ENCODE peak calls at places on chromosome 20, in six cellular contexts. One of them, this sample, is unnamed.

GRCh38 chr20:19723834-19724430 is 34.1 kb upstream of the RIN2 start:
- DNase-seq in cardiac fibroblast: no peak
- DNase-seq in activated B cell treated with CpG ODN at 0.5 μM for 24 hours: no peak
- DNase-seq in K562: no peak
- DNase-seq in CD4-positive, alpha-beta T cell: no peak
- DNase-seq in ovary: no peak
- DNase-seq in this sample: no peak

GRCh38 chr20:10647471-10647870 is 26.3 kb downstream of the JAG1 start:
- DNase-seq in K562: peak; percentile 13
- DNase-seq in CD4-positive, alpha-beta T cell: no peak
- DNase-seq in activated B cell treated with CpG ODN at 0.5 μM for 24 hours: no peak
- DNase-seq in ovary: no peak
- DNase-seq in cardiac fibroblast: no peak
- DNase-seq in this sample: no peak

GRCh38 chr20:50519036-50519780 is 9.0 kb downstream of the PTPN1 start:
- DNase-seq in K562: no peak
- DNase-seq in CD4-positive, alpha-beta T cell: no peak
- DNase-seq in activated B cell treated with CpG ODN at 0.5 μM for 24 hours: no peak
- DNase-seq in ovary: no peak
- DNase-seq in cardiac fibroblast: no peak
- DNase-seq in this sample: no peak

GRCh38 chr20:21173496-21174025 is 47.7 kb downstream of the KIZ start:
- DNase-seq in ovary: no peak
- DNase-seq in K562: no peak
- DNase-seq in CD4-positive, alpha-beta T cell: no peak
- DNase-seq in cardiac fibroblast: peak; percentile 28
- DNase-seq in activated B cell treated with CpG ODN at 0.5 μM for 24 hours: no peak
- DNase-seq in this sample: no peak

GRCh38 chr20:50207026-50207425 is 16.4 kb downstream of the CEBPB start:
- DNase-seq in activated B cell treated with CpG ODN at 0.5 μM for 24 hours: no peak
- DNase-seq in CD4-positive, alpha-beta T cell: no peak
- DNase-seq in cardiac fibroblast: no peak
- DNase-seq in ovary: no peak
- DNase-seq in K562: no peak
- DNase-seq in this sample: no peak

GRCh38 chr20:50870572-50871161 is 60.6 kb downstream of the ADNP start:
- DNase-seq in K562: no peak
- DNase-seq in activated B cell treated with CpG ODN at 0.5 μM for 24 hours: no peak
- DNase-seq in cardiac fibroblast: no peak
- DNase-seq in CD4-positive, alpha-beta T cell: no peak
- DNase-seq in ovary: peak; percentile 61
- DNase-seq in this sample: no peak

GRCh38 chr20:34111057-34111711 is 859 bp downstream of the EIF2S2 start:
- DNase-seq in activated B cell treated with CpG ODN at 0.5 μM for 24 hours: no peak
- DNase-seq in ovary: no peak
- DNase-seq in K562: no peak
- DNase-seq in CD4-positive, alpha-beta T cell: no peak
- DNase-seq in cardiac fibroblast: peak; percentile 80
- DNase-seq in this sample: no peak

GRCh38 chr20:49627329-49627761 is 59.4 kb upstream of the PTGIS start:
- DNase-seq in activated B cell treated with CpG ODN at 0.5 μM for 24 hours: no peak
- DNase-seq in CD4-positive, alpha-beta T cell: no peak
- DNase-seq in cardiac fibroblast: no peak
- DNase-seq in ovary: no peak
- DNase-seq in K562: no peak
- DNase-seq in this sample: no peak

GRCh38 chr20:10790013-10790412 is 116.2 kb upstream of the JAG1 start:
- DNase-seq in CD4-positive, alpha-beta T cell: no peak
- DNase-seq in activated B cell treated with CpG ODN at 0.5 μM for 24 hours: no peak
- DNase-seq in K562: no peak
- DNase-seq in ovary: no peak
- DNase-seq in cardiac fibroblast: no peak
- DNase-seq in this sample: no peak

GRCh38 chr20:40683894-40684268 is 5.2 kb downstream of the MAFB start:
- DNase-seq in activated B cell treated with CpG ODN at 0.5 μM for 24 hours: no peak
- DNase-seq in K562: no peak
- DNase-seq in ovary: no peak
- DNase-seq in cardiac fibroblast: no peak
- DNase-seq in CD4-positive, alpha-beta T cell: no peak
- DNase-seq in this sample: no peak

GRCh38 chr20:25065625-25066338 is 7.8 kb upstream of the ACSS1 start:
- DNase-seq in CD4-positive, alpha-beta T cell: peak; percentile 61
- DNase-seq in cardiac fibroblast: peak; percentile 74
- DNase-seq in K562: peak; percentile 39
- DNase-seq in activated B cell treated with CpG ODN at 0.5 μM for 24 hours: peak; percentile 48
- DNase-seq in ovary: peak; percentile 63
- DNase-seq in this sample: no peak

GRCh38 chr20:7094438-7094997 is 327.0 kb downstream of the BMP2 start:
- DNase-seq in ovary: no peak
- DNase-seq in cardiac fibroblast: peak; percentile 46
- DNase-seq in activated B cell treated with CpG ODN at 0.5 μM for 24 hours: no peak
- DNase-seq in CD4-positive, alpha-beta T cell: no peak
- DNase-seq in K562: peak; percentile 29
- DNase-seq in this sample: no peak

GRCh38 chr20:3691897-3692296 is 10.1 kb upstream of the ADAM33 start:
- DNase-seq in K562: no peak
- DNase-seq in CD4-positive, alpha-beta T cell: no peak
- DNase-seq in ovary: no peak
- DNase-seq in cardiac fibroblast: no peak
- DNase-seq in activated B cell treated with CpG ODN at 0.5 μM for 24 hours: no peak
- DNase-seq in this sample: no peak

GRCh38 chr20:32652739-32653526 is 20.8 kb downstream of the C20orf203 start:
- DNase-seq in cardiac fibroblast: peak; percentile 84
- DNase-seq in K562: peak; percentile 87
- DNase-seq in ovary: peak; percentile 85
- DNase-seq in activated B cell treated with CpG ODN at 0.5 μM for 24 hours: peak; percentile 79
- DNase-seq in CD4-positive, alpha-beta T cell: peak; percentile 90
- DNase-seq in this sample: peak; percentile 63
- TF ChIP-seq CTCF in cardiac fibroblast: peak; percentile 91
- TF ChIP-seq CTCF in K562: peak; percentile 98
- TF ChIP-seq CTCF in ovary: peak; percentile 83
- TF ChIP-seq CTCF in activated B cell treated with CpG ODN at 0.5 μM for 24 hours: peak; percentile 74
- TF ChIP-seq CTCF in CD4-positive, alpha-beta T cell: peak; percentile 93
- TF ChIP-seq CTCF in this sample: peak; percentile 93

GRCh38 chr20:57329608-57330221 is at the start of gene SPO11:
- DNase-seq in ovary: no peak
- DNase-seq in CD4-positive, alpha-beta T cell: no peak
- DNase-seq in K562: peak; percentile 69
- DNase-seq in activated B cell treated with CpG ODN at 0.5 μM for 24 hours: no peak
- DNase-seq in cardiac fibroblast: no peak
- DNase-seq in this sample: no peak
- TF ChIP-seq CTCF in ovary: no peak
- TF ChIP-seq CTCF in CD4-positive, alpha-beta T cell: no peak
- TF ChIP-seq CTCF in K562: peak; percentile 51
- TF ChIP-seq CTCF in activated B cell treated with CpG ODN at 0.5 μM for 24 hours: no peak
- TF ChIP-seq CTCF in cardiac fibroblast: no peak
- TF ChIP-seq CTCF in this sample: peak; percentile 1

GRCh38 chr20:59284470-59284869 is 15.9 kb upstream of the EDN3 start:
- DNase-seq in ovary: no peak
- DNase-seq in cardiac fibroblast: no peak
- DNase-seq in K562: no peak
- DNase-seq in activated B cell treated with CpG ODN at 0.5 μM for 24 hours: no peak
- DNase-seq in CD4-positive, alpha-beta T cell: no peak
- DNase-seq in this sample: no peak
- TF ChIP-seq CTCF in ovary: no peak
- TF ChIP-seq CTCF in cardiac fibroblast: no peak
- TF ChIP-seq CTCF in K562: no peak
- TF ChIP-seq CTCF in activated B cell treated with CpG ODN at 0.5 μM for 24 hours: no peak
- TF ChIP-seq CTCF in CD4-positive, alpha-beta T cell: no peak
- TF ChIP-seq CTCF in this sample: no peak

GRCh38 chr20:2524435-2525272 is 11.7 kb upstream of the TMC2 start:
- DNase-seq in activated B cell treated with CpG ODN at 0.5 μM for 24 hours: peak; percentile 91
- DNase-seq in cardiac fibroblast: peak; percentile 81
- DNase-seq in CD4-positive, alpha-beta T cell: peak; percentile 92
- DNase-seq in ovary: peak; percentile 93
- DNase-seq in K562: peak; percentile 85
- DNase-seq in this sample: peak; percentile 39
- TF ChIP-seq CTCF in activated B cell treated with CpG ODN at 0.5 μM for 24 hours: peak; percentile 81
- TF ChIP-seq CTCF in cardiac fibroblast: peak; percentile 95
- TF ChIP-seq CTCF in CD4-positive, alpha-beta T cell: peak; percentile 98
- TF ChIP-seq CTCF in ovary: peak; percentile 98
- TF ChIP-seq CTCF in K562: peak; percentile 76
- TF ChIP-seq CTCF in this sample: peak; percentile 76

GRCh38 chr20:38126146-38126912 is 38.7 kb downstream of the TGM2 start:
- DNase-seq in ovary: peak; percentile 50
- DNase-seq in activated B cell treated with CpG ODN at 0.5 μM for 24 hours: no peak
- DNase-seq in K562: no peak
- DNase-seq in cardiac fibroblast: peak; percentile 31
- DNase-seq in CD4-positive, alpha-beta T cell: no peak
- DNase-seq in this sample: no peak

GRCh38 chr20:38123021-38123587 is 42.0 kb downstream of the TGM2 start:
- DNase-seq in activated B cell treated with CpG ODN at 0.5 μM for 24 hours: no peak
- DNase-seq in K562: peak; percentile 44
- DNase-seq in cardiac fibroblast: peak; percentile 54
- DNase-seq in CD4-positive, alpha-beta T cell: no peak
- DNase-seq in ovary: peak; percentile 26
- DNase-seq in this sample: no peak

GRCh38 chr20:38127011-38127621 is 38.0 kb downstream of the TGM2 start:
- DNase-seq in K562: peak; percentile 46
- DNase-seq in ovary: peak; percentile 30
- DNase-seq in activated B cell treated with CpG ODN at 0.5 μM for 24 hours: no peak
- DNase-seq in CD4-positive, alpha-beta T cell: no peak
- DNase-seq in cardiac fibroblast: peak; percentile 63
- DNase-seq in this sample: no peak

GRCh38 chr20:38127920-38128528 is 37.0 kb downstream of the TGM2 start:
- DNase-seq in K562: no peak
- DNase-seq in ovary: peak; percentile 9
- DNase-seq in cardiac fibroblast: no peak
- DNase-seq in activated B cell treated with CpG ODN at 0.5 μM for 24 hours: no peak
- DNase-seq in CD4-positive, alpha-beta T cell: no peak
- DNase-seq in this sample: no peak

GRCh38 chr20:38125157-38126056 is 39.7 kb downstream of the TGM2 start:
- DNase-seq in CD4-positive, alpha-beta T cell: no peak
- DNase-seq in cardiac fibroblast: peak; percentile 84
- DNase-seq in activated B cell treated with CpG ODN at 0.5 μM for 24 hours: peak; percentile 6
- DNase-seq in K562: no peak
- DNase-seq in ovary: peak; percentile 84
- DNase-seq in this sample: no peak
- TF ChIP-seq CTCF in CD4-positive, alpha-beta T cell: no peak
- TF ChIP-seq CTCF in cardiac fibroblast: peak; percentile 16
- TF ChIP-seq CTCF in activated B cell treated with CpG ODN at 0.5 μM for 24 hours: no peak
- TF ChIP-seq CTCF in K562: no peak
- TF ChIP-seq CTCF in ovary: no peak
- TF ChIP-seq CTCF in this sample: no peak

GRCh38 chr20:11970243-11970836 is 52.6 kb downstream of the BTBD3 start:
- DNase-seq in K562: no peak
- DNase-seq in ovary: no peak
- DNase-seq in cardiac fibroblast: no peak
- DNase-seq in activated B cell treated with CpG ODN at 0.5 μM for 24 hours: no peak
- DNase-seq in CD4-positive, alpha-beta T cell: no peak
- DNase-seq in this sample: no peak

GRCh38 chr20:11965602-11966001 is 47.9 kb downstream of the BTBD3 start:
- DNase-seq in CD4-positive, alpha-beta T cell: no peak
- DNase-seq in ovary: no peak
- DNase-seq in K562: no peak
- DNase-seq in activated B cell treated with CpG ODN at 0.5 μM for 24 hours: no peak
- DNase-seq in cardiac fibroblast: no peak
- DNase-seq in this sample: no peak
- TF ChIP-seq CTCF in CD4-positive, alpha-beta T cell: no peak
- TF ChIP-seq CTCF in ovary: no peak
- TF ChIP-seq CTCF in K562: no peak
- TF ChIP-seq CTCF in activated B cell treated with CpG ODN at 0.5 μM for 24 hours: no peak
- TF ChIP-seq CTCF in cardiac fibroblast: peak; percentile 3
- TF ChIP-seq CTCF in this sample: no peak

GRCh38 chr20:23043376-23043775 is 6.1 kb downstream of the THBD start:
- DNase-seq in cardiac fibroblast: no peak
- DNase-seq in CD4-positive, alpha-beta T cell: no peak
- DNase-seq in activated B cell treated with CpG ODN at 0.5 μM for 24 hours: no peak
- DNase-seq in ovary: no peak
- DNase-seq in K562: no peak
- DNase-seq in this sample: no peak
- TF ChIP-seq CTCF in cardiac fibroblast: no peak
- TF ChIP-seq CTCF in CD4-positive, alpha-beta T cell: no peak
- TF ChIP-seq CTCF in activated B cell treated with CpG ODN at 0.5 μM for 24 hours: no peak
- TF ChIP-seq CTCF in ovary: no peak
- TF ChIP-seq CTCF in K562: no peak
- TF ChIP-seq CTCF in this sample: no peak

GRCh38 chr20:60037120-60037499 is 78.9 kb downstream of the CDH26 start:
- DNase-seq in cardiac fibroblast: peak; percentile 14
- DNase-seq in CD4-positive, alpha-beta T cell: no peak
- DNase-seq in K562: no peak
- DNase-seq in ovary: no peak
- DNase-seq in activated B cell treated with CpG ODN at 0.5 μM for 24 hours: no peak
- DNase-seq in this sample: no peak
- TF ChIP-seq CTCF in cardiac fibroblast: peak; percentile 2
- TF ChIP-seq CTCF in CD4-positive, alpha-beta T cell: no peak
- TF ChIP-seq CTCF in K562: no peak
- TF ChIP-seq CTCF in ovary: no peak
- TF ChIP-seq CTCF in activated B cell treated with CpG ODN at 0.5 μM for 24 hours: no peak
- TF ChIP-seq CTCF in this sample: no peak

DNA sequence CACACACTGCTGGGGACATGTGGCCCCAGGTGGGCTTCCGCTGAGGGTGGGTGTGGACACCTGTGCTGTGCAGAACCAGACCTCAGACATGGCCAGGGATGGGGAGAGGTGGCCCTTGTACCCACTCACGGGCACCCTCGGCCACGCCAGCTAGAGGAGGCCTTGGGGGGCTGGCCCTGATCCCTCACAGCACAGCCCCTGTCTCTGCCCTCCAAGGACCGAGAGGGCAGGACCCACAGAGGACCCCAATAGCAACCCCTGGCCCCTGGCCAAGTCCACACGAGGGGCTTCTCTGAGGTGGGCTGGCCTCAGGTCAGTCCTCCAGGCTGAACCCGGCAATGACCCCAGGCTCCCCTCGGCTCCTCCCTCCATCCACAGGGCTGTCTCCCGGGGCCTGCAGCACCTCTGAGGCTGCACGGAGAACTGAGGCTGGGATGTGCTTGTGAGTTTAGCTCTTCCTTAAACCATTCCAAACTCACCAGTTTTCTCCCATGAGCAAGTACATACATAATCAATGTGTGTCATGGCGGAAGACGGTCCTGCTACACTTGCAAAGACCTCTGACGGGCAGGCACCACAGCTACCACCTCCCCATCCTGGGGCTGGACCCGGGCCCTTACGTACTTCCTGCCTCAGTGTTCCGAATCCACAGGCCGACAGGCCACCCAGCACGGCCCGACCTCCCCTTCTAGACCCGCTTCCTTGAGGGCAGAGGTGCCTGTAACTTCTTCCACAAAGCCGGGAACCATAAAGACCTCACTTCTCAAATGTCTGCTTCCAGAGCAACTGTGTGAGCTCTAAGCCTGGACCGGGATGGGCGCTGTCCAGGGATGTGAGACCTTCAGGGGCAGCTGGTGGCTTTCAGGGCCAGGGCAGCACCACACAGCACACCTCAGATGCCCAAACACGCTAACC is 9.0 kb downstream of the SLC2A4RG start:
- DNase-seq in K562: no peak
- DNase-seq in ovary: no peak
- DNase-seq in CD4-positive, alpha-beta T cell: no peak
- DNase-seq in cardiac fibroblast: no peak
- DNase-seq in activated B cell treated with CpG ODN at 0.5 μM for 24 hours: no peak
- DNase-seq in this sample: no peak
- TF ChIP-seq CTCF in K562: no peak
- TF ChIP-seq CTCF in ovary: no peak
- TF ChIP-seq CTCF in CD4-positive, alpha-beta T cell: no peak
- TF ChIP-seq CTCF in cardiac fibroblast: no peak
- TF ChIP-seq CTCF in activated B cell treated with CpG ODN at 0.5 μM for 24 hours: no peak
- TF ChIP-seq CTCF in this sample: no peak